ENCODE peak calls at places on chromosomes 11 and 22, in eight cellular contexts. One of them, this sample, is unnamed. For H3K4me1, the result is how much of the 10 kb centered on the place peaks cover.

GRCh38 chr11:11985954-11986949 is 22.2 kb downstream of the DKK3 start:
- DNase-seq in heart right ventricle: no peak
- DNase-seq in CD8-positive, alpha-beta T cell: no peak
- DNase-seq in HCT116: no peak
- DNase-seq in K562: no peak
- DNase-seq in H1: no peak
- DNase-seq in PC-3: no peak
- DNase-seq in neuronal stem cell: no peak
- DNase-seq in this sample: no peak

GRCh38 chr11:19935507-19935906 is 222.9 kb downstream of the NAV2 start:
- DNase-seq in neuronal stem cell: peak
- DNase-seq in K562: no peak
- DNase-seq in PC-3: peak
- DNase-seq in H1: peak
- DNase-seq in HCT116: no peak
- DNase-seq in heart right ventricle: no peak
- DNase-seq in CD8-positive, alpha-beta T cell: no peak
- DNase-seq in this sample: peak

GRCh38 chr11:32072872-32073661 is 17.8 kb upstream of the RCN1 start:
- DNase-seq in PC-3: no peak
- DNase-seq in K562: no peak
- DNase-seq in heart right ventricle: no peak
- DNase-seq in HCT116: no peak
- DNase-seq in CD8-positive, alpha-beta T cell: no peak
- DNase-seq in H1: no peak
- DNase-seq in neuronal stem cell: peak
- DNase-seq in this sample: no peak

GRCh38 chr22:17131686-17132085 is 10.5 kb upstream of the TMEM121B start:
- DNase-seq in neuronal stem cell: no peak
- DNase-seq in K562: no peak
- DNase-seq in PC-3: no peak
- DNase-seq in CD8-positive, alpha-beta T cell: no peak
- DNase-seq in H1: peak
- DNase-seq in heart right ventricle: no peak
- DNase-seq in HCT116: no peak
- DNase-seq in this sample: no peak

GRCh38 chr11:74846770-74847169 is 98.1 kb downstream of the RNF169 start:
- DNase-seq in HCT116: no peak
- DNase-seq in CD8-positive, alpha-beta T cell: no peak
- DNase-seq in neuronal stem cell: no peak
- DNase-seq in heart right ventricle: no peak
- DNase-seq in K562: no peak
- DNase-seq in H1: no peak
- DNase-seq in PC-3: peak
- DNase-seq in this sample: no peak

GRCh38 chr11:102154806-102155205 is 44.6 kb downstream of the YAP1 start:
- DNase-seq in neuronal stem cell: no peak
- DNase-seq in K562: no peak
- DNase-seq in HCT116: no peak
- DNase-seq in heart right ventricle: no peak
- DNase-seq in H1: no peak
- DNase-seq in PC-3: no peak
- DNase-seq in CD8-positive, alpha-beta T cell: no peak
- DNase-seq in this sample: no peak

GRCh38 chr22:29994941-29995340 is 85.3 kb upstream of the HORMAD2 start:
- DNase-seq in HCT116: no peak
- DNase-seq in neuronal stem cell: no peak
- DNase-seq in heart right ventricle: no peak
- DNase-seq in CD8-positive, alpha-beta T cell: no peak
- DNase-seq in PC-3: peak
- DNase-seq in K562: no peak
- DNase-seq in H1: no peak
- DNase-seq in this sample: no peak

GRCh38 chr22:45139693-45140092 is 24.0 kb upstream of the NUP50 start:
- DNase-seq in H1: no peak
- DNase-seq in CD8-positive, alpha-beta T cell: no peak
- DNase-seq in HCT116: no peak
- DNase-seq in heart right ventricle: no peak
- DNase-seq in neuronal stem cell: no peak
- DNase-seq in K562: no peak
- DNase-seq in PC-3: no peak
- DNase-seq in this sample: no peak

GRCh38 chr11:46332568-46333128 is 14.6 kb upstream of the DGKZ start:
- DNase-seq in HCT116: no peak
- DNase-seq in neuronal stem cell: no peak
- DNase-seq in H1: no peak
- DNase-seq in K562: peak
- DNase-seq in PC-3: no peak
- DNase-seq in CD8-positive, alpha-beta T cell: peak
- DNase-seq in heart right ventricle: no peak
- DNase-seq in this sample: no peak

GRCh38 chr11:124934862-124935547 is 842 bp downstream of the HEPACAM start:
- DNase-seq in neuronal stem cell: no peak
- DNase-seq in HCT116: no peak
- DNase-seq in H1: no peak
- DNase-seq in heart right ventricle: no peak
- DNase-seq in CD8-positive, alpha-beta T cell: no peak
- DNase-seq in K562: no peak
- DNase-seq in PC-3: peak
- DNase-seq in this sample: no peak

GRCh38 chr11:11701070-11701469 is 79.3 kb upstream of the GALNT18 start:
- DNase-seq in PC-3: peak
- DNase-seq in heart right ventricle: no peak
- DNase-seq in K562: no peak
- DNase-seq in CD8-positive, alpha-beta T cell: no peak
- DNase-seq in H1: no peak
- DNase-seq in HCT116: peak
- DNase-seq in neuronal stem cell: no peak
- DNase-seq in this sample: no peak

GRCh38 chr11:128720522-128720985 is 26.7 kb downstream of the FLI1 start:
- DNase-seq in PC-3: no peak
- DNase-seq in H1: no peak
- DNase-seq in CD8-positive, alpha-beta T cell: peak
- DNase-seq in neuronal stem cell: peak
- DNase-seq in heart right ventricle: no peak
- DNase-seq in HCT116: no peak
- DNase-seq in K562: no peak
- DNase-seq in this sample: no peak

GRCh38 chr11:132427611-132428010 is 1057.2 kb downstream of the NTM start:
- DNase-seq in CD8-positive, alpha-beta T cell: no peak
- DNase-seq in neuronal stem cell: no peak
- DNase-seq in heart right ventricle: no peak
- DNase-seq in H1: no peak
- DNase-seq in K562: no peak
- DNase-seq in HCT116: no peak
- DNase-seq in PC-3: no peak
- DNase-seq in this sample: no peak

GRCh38 chr11:14908214-14908880 is 16.3 kb upstream of the CYP2R1 start:
- DNase-seq in H1: no peak
- DNase-seq in PC-3: peak
- DNase-seq in K562: peak
- DNase-seq in neuronal stem cell: no peak
- DNase-seq in CD8-positive, alpha-beta T cell: peak
- DNase-seq in HCT116: peak
- DNase-seq in heart right ventricle: no peak
- DNase-seq in this sample: no peak

GRCh38 chr11:16013649-16014275 is 342.6 kb downstream of the SOX6 start:
- DNase-seq in H1: no peak
- DNase-seq in K562: no peak
- DNase-seq in CD8-positive, alpha-beta T cell: no peak
- DNase-seq in HCT116: no peak
- DNase-seq in neuronal stem cell: no peak
- DNase-seq in heart right ventricle: no peak
- DNase-seq in PC-3: no peak
- DNase-seq in this sample: no peak

GRCh38 chr22:27212617-27213177 is 555.3 kb downstream of the MIAT start:
- DNase-seq in CD8-positive, alpha-beta T cell: no peak
- DNase-seq in PC-3: no peak
- DNase-seq in HCT116: no peak
- DNase-seq in H1: no peak
- DNase-seq in neuronal stem cell: no peak
- DNase-seq in K562: no peak
- DNase-seq in heart right ventricle: peak
- DNase-seq in this sample: no peak

GRCh38 chr11:77748266-77748665 is 72.3 kb downstream of the RSF1 start:
- DNase-seq in heart right ventricle: no peak
- DNase-seq in CD8-positive, alpha-beta T cell: no peak
- DNase-seq in K562: no peak
- DNase-seq in HCT116: no peak
- DNase-seq in PC-3: no peak
- DNase-seq in neuronal stem cell: no peak
- DNase-seq in H1: no peak
- DNase-seq in this sample: no peak

GRCh38 chr11:62004473-62004872 is 37.0 kb upstream of the FTH1 start:
- DNase-seq in HCT116: no peak
- DNase-seq in K562: no peak
- DNase-seq in PC-3: peak
- DNase-seq in heart right ventricle: peak
- DNase-seq in CD8-positive, alpha-beta T cell: no peak
- DNase-seq in H1: no peak
- DNase-seq in neuronal stem cell: no peak
- DNase-seq in this sample: no peak

GRCh38 chr11:2517386-2518064 is 72.7 kb downstream of the KCNQ1 start:
- DNase-seq in HCT116: no peak
- DNase-seq in H1: no peak
- DNase-seq in neuronal stem cell: no peak
- DNase-seq in heart right ventricle: peak
- DNase-seq in CD8-positive, alpha-beta T cell: peak
- DNase-seq in PC-3: no peak
- DNase-seq in K562: no peak
- DNase-seq in this sample: no peak

DNA sequence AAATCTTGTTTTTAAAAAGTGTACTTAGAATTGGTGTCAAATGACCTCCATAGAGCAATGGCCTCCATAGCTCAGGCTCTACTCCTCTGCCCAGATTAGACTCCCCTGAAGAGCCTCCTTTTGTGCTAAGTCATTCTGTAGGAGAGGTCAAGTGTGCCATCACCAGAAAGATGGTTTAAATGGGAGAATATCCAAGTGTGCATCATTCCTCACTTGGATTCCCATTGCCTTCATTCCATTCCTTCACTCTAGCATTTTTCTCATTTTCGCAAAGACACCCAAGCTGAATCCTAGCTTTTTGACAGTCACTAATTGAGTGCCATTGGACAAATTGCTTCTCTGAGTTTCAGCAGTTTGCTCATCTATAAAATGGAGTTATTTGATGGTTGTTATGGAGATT is 16.9 kb downstream of the CLMP start:
- DNase-seq in H1: no peak
- DNase-seq in HCT116: no peak
- DNase-seq in neuronal stem cell: no peak
- DNase-seq in CD8-positive, alpha-beta T cell: no peak
- DNase-seq in heart right ventricle: no peak
- DNase-seq in K562: no peak
- DNase-seq in PC-3: no peak
- DNase-seq in this sample: no peak
- H3K4me1 ChIP-seq in H1: under half
- H3K4me1 ChIP-seq in HCT116: under half
- H3K4me1 ChIP-seq in neuronal stem cell: under half
- H3K4me1 ChIP-seq in CD8-positive, alpha-beta T cell: under half
- H3K4me1 ChIP-seq in heart right ventricle: under half
- H3K4me1 ChIP-seq in K562: under half
- H3K4me1 ChIP-seq in PC-3: half or more
- H3K4me1 ChIP-seq in this sample: under half

GRCh38 chr11:48017105-48017874 is 36.9 kb downstream of the PTPRJ start:
- DNase-seq in H1: no peak
- DNase-seq in neuronal stem cell: no peak
- DNase-seq in CD8-positive, alpha-beta T cell: peak
- DNase-seq in HCT116: no peak
- DNase-seq in heart right ventricle: no peak
- DNase-seq in PC-3: no peak
- DNase-seq in K562: no peak
- DNase-seq in this sample: no peak
- H3K4me1 ChIP-seq in H1: under half
- H3K4me1 ChIP-seq in neuronal stem cell: under half
- H3K4me1 ChIP-seq in CD8-positive, alpha-beta T cell: half or more
- H3K4me1 ChIP-seq in HCT116: under half
- H3K4me1 ChIP-seq in heart right ventricle: under half
- H3K4me1 ChIP-seq in PC-3: under half
- H3K4me1 ChIP-seq in K562: under half
- H3K4me1 ChIP-seq in this sample: under half

DNA sequence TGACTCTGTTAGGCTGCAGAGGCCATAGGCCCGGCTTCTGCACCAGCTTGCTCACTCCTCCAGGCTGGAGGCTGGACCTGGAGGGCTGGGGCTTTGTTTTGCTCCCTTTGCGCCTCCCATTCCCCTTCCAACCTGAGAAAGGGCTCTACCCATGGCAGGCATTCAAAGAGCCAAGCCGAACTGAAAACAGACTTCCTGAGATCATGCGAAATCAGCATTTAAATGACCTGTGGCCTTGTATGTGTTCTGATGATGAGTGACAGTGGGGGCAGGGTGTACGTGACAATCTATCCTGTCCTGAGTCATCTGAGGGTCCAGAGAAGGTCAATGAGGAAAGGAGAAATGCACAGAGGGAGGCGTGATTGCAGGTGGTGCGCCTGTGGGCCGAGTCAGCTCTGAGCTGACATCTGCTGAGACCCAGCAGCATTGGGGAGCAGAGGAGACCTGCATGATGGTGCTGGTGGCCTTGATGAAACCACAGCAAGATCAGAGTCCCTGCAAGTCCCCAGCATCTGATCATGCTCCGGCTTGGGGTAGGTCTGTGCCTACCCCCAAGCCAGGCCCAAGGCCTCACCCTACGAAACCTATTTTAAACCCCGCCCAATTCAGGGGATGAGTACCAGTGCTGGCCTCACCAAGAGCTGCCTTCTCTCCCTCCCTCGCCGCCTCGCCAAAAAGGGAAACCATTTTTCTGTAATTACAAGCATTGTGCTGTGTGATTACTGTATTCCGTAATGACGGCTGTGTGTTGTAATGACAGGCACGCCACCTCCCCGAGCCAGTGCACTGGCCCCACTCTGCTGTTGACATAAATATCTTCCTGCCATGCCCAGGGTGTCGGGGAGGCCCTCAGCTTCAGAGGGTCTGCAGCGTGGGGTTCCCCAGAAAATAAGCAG is 95.2 kb upstream of the ANO1 start:
- DNase-seq in neuronal stem cell: no peak
- DNase-seq in K562: peak
- DNase-seq in CD8-positive, alpha-beta T cell: no peak
- DNase-seq in H1: no peak
- DNase-seq in heart right ventricle: no peak
- DNase-seq in HCT116: no peak
- DNase-seq in PC-3: no peak
- DNase-seq in this sample: no peak
- H3K4me1 ChIP-seq in neuronal stem cell: under half
- H3K4me1 ChIP-seq in K562: under half
- H3K4me1 ChIP-seq in CD8-positive, alpha-beta T cell: under half
- H3K4me1 ChIP-seq in H1: under half
- H3K4me1 ChIP-seq in heart right ventricle: under half
- H3K4me1 ChIP-seq in HCT116: under half
- H3K4me1 ChIP-seq in PC-3: under half
- H3K4me1 ChIP-seq in this sample: under half

DNA sequence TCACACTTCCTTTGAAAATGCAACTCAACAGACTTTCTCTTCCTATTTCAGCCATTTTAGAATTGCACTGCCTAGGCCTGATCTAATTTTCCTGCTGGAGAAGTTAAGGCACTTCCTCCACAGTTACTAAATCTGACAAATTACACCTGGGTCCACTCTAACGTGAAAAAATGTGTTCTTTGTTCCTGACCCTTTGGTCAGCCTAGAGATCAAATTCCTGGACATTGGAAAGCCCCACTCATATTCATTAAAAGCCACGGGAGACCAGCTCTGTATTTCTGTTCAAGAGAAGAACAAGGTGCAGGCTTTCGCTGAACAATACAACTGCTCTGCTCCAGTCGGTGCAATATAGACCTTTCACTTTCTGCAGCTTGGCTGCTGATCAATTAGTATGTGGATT is 96.6 kb downstream of the MPPED2 start:
- DNase-seq in CD8-positive, alpha-beta T cell: no peak
- DNase-seq in K562: no peak
- DNase-seq in PC-3: no peak
- DNase-seq in heart right ventricle: no peak
- DNase-seq in HCT116: no peak
- DNase-seq in neuronal stem cell: peak
- DNase-seq in H1: no peak
- DNase-seq in this sample: no peak
- H3K4me1 ChIP-seq in CD8-positive, alpha-beta T cell: under half
- H3K4me1 ChIP-seq in K562: under half
- H3K4me1 ChIP-seq in PC-3: under half
- H3K4me1 ChIP-seq in heart right ventricle: under half
- H3K4me1 ChIP-seq in HCT116: under half
- H3K4me1 ChIP-seq in neuronal stem cell: under half
- H3K4me1 ChIP-seq in H1: under half
- H3K4me1 ChIP-seq in this sample: under half

This sample was measured in iPS DF 6.9.